ENCODE peak calls at places on chromosomes 13 and 19, in seven cellular contexts. One of them, this sample, is unnamed.

GRCh38 chr19:18461471-18461870 is 23.5 kb upstream of the ISYNA1 start:
- DNase-seq in left colon: no peak
- DNase-seq in activated gamma-delta T cell treated with anti-CD3 and anti-CD28 coated beads, Interleukin-2, amount 50 U/mL, for 16 hours: no peak
- DNase-seq in stimulated activated CD4-positive, alpha-beta T cell treated with anti-CD3 and anti-CD28 coated beads, TNF-alpha, amount 100 ng/mL, for 24 hours: no peak
- DNase-seq in HTR-8/SVneo: no peak
- DNase-seq in pancreas: peak
- DNase-seq in EH: no peak
- DNase-seq in this sample: no peak

GRCh38 chr13:108155185-108156106 is 59.9 kb downstream of the LIG4 start:
- DNase-seq in left colon: peak
- DNase-seq in EH: peak
- DNase-seq in HTR-8/SVneo: peak
- DNase-seq in activated gamma-delta T cell treated with anti-CD3 and anti-CD28 coated beads, Interleukin-2, amount 50 U/mL, for 16 hours: peak
- DNase-seq in pancreas: peak
- DNase-seq in stimulated activated CD4-positive, alpha-beta T cell treated with anti-CD3 and anti-CD28 coated beads, TNF-alpha, amount 100 ng/mL, for 24 hours: peak
- DNase-seq in this sample: peak

GRCh38 chr19:45780448-45781281 is 1.6 kb downstream of the DMPK start:
- DNase-seq in HTR-8/SVneo: no peak
- DNase-seq in pancreas: peak
- DNase-seq in EH: peak
- DNase-seq in activated gamma-delta T cell treated with anti-CD3 and anti-CD28 coated beads, Interleukin-2, amount 50 U/mL, for 16 hours: no peak
- DNase-seq in stimulated activated CD4-positive, alpha-beta T cell treated with anti-CD3 and anti-CD28 coated beads, TNF-alpha, amount 100 ng/mL, for 24 hours: no peak
- DNase-seq in left colon: no peak
- DNase-seq in this sample: no peak

GRCh38 chr13:28494861-28495585 is at the start of gene FLT1:
- DNase-seq in EH: peak
- DNase-seq in left colon: peak
- DNase-seq in activated gamma-delta T cell treated with anti-CD3 and anti-CD28 coated beads, Interleukin-2, amount 50 U/mL, for 16 hours: no peak
- DNase-seq in pancreas: peak
- DNase-seq in stimulated activated CD4-positive, alpha-beta T cell treated with anti-CD3 and anti-CD28 coated beads, TNF-alpha, amount 100 ng/mL, for 24 hours: no peak
- DNase-seq in HTR-8/SVneo: no peak
- DNase-seq in this sample: no peak

GRCh38 chr13:20654156-20654555 is 49.3 kb upstream of the IL17D start:
- DNase-seq in HTR-8/SVneo: no peak
- DNase-seq in stimulated activated CD4-positive, alpha-beta T cell treated with anti-CD3 and anti-CD28 coated beads, TNF-alpha, amount 100 ng/mL, for 24 hours: no peak
- DNase-seq in EH: peak
- DNase-seq in activated gamma-delta T cell treated with anti-CD3 and anti-CD28 coated beads, Interleukin-2, amount 50 U/mL, for 16 hours: no peak
- DNase-seq in left colon: no peak
- DNase-seq in pancreas: no peak
- DNase-seq in this sample: no peak

GRCh38 chr13:96984061-96984508 is 10.2 kb downstream of the OXGR1 start:
- DNase-seq in pancreas: peak
- DNase-seq in stimulated activated CD4-positive, alpha-beta T cell treated with anti-CD3 and anti-CD28 coated beads, TNF-alpha, amount 100 ng/mL, for 24 hours: no peak
- DNase-seq in activated gamma-delta T cell treated with anti-CD3 and anti-CD28 coated beads, Interleukin-2, amount 50 U/mL, for 16 hours: no peak
- DNase-seq in HTR-8/SVneo: no peak
- DNase-seq in left colon: peak
- DNase-seq in EH: no peak
- DNase-seq in this sample: no peak

GRCh38 chr19:1591421-1592022 is 1.1 kb downstream of the MBD3 start:
- DNase-seq in EH: peak
- DNase-seq in stimulated activated CD4-positive, alpha-beta T cell treated with anti-CD3 and anti-CD28 coated beads, TNF-alpha, amount 100 ng/mL, for 24 hours: no peak
- DNase-seq in pancreas: no peak
- DNase-seq in activated gamma-delta T cell treated with anti-CD3 and anti-CD28 coated beads, Interleukin-2, amount 50 U/mL, for 16 hours: no peak
- DNase-seq in HTR-8/SVneo: no peak
- DNase-seq in left colon: peak
- DNase-seq in this sample: no peak

GRCh38 chr19:58021541-58022282 is 12.1 kb upstream of the ZSCAN1 start:
- DNase-seq in activated gamma-delta T cell treated with anti-CD3 and anti-CD28 coated beads, Interleukin-2, amount 50 U/mL, for 16 hours: peak
- DNase-seq in pancreas: no peak
- DNase-seq in stimulated activated CD4-positive, alpha-beta T cell treated with anti-CD3 and anti-CD28 coated beads, TNF-alpha, amount 100 ng/mL, for 24 hours: no peak
- DNase-seq in HTR-8/SVneo: peak
- DNase-seq in left colon: peak
- DNase-seq in EH: peak
- DNase-seq in this sample: no peak

GRCh38 chr19:17775991-17776803 is 18.7 kb upstream of the B3GNT3 start:
- DNase-seq in pancreas: no peak
- DNase-seq in EH: no peak
- DNase-seq in activated gamma-delta T cell treated with anti-CD3 and anti-CD28 coated beads, Interleukin-2, amount 50 U/mL, for 16 hours: no peak
- DNase-seq in left colon: no peak
- DNase-seq in HTR-8/SVneo: no peak
- DNase-seq in stimulated activated CD4-positive, alpha-beta T cell treated with anti-CD3 and anti-CD28 coated beads, TNF-alpha, amount 100 ng/mL, for 24 hours: no peak
- DNase-seq in this sample: no peak

GRCh38 chr19:48362716-48363499 is 832 bp downstream of the TMEM143 start:
- DNase-seq in activated gamma-delta T cell treated with anti-CD3 and anti-CD28 coated beads, Interleukin-2, amount 50 U/mL, for 16 hours: peak
- DNase-seq in left colon: peak
- DNase-seq in pancreas: peak
- DNase-seq in EH: peak
- DNase-seq in stimulated activated CD4-positive, alpha-beta T cell treated with anti-CD3 and anti-CD28 coated beads, TNF-alpha, amount 100 ng/mL, for 24 hours: peak
- DNase-seq in HTR-8/SVneo: peak
- DNase-seq in this sample: peak

GRCh38 chr13:36706755-36707154 is 32.9 kb downstream of the SERTM1 start:
- DNase-seq in HTR-8/SVneo: no peak
- DNase-seq in stimulated activated CD4-positive, alpha-beta T cell treated with anti-CD3 and anti-CD28 coated beads, TNF-alpha, amount 100 ng/mL, for 24 hours: no peak
- DNase-seq in EH: peak
- DNase-seq in pancreas: no peak
- DNase-seq in activated gamma-delta T cell treated with anti-CD3 and anti-CD28 coated beads, Interleukin-2, amount 50 U/mL, for 16 hours: no peak
- DNase-seq in left colon: no peak
- DNase-seq in this sample: no peak

GRCh38 chr13:29496241-29496712 is 99.2 kb downstream of the SLC7A1 start:
- DNase-seq in activated gamma-delta T cell treated with anti-CD3 and anti-CD28 coated beads, Interleukin-2, amount 50 U/mL, for 16 hours: no peak
- DNase-seq in HTR-8/SVneo: no peak
- DNase-seq in stimulated activated CD4-positive, alpha-beta T cell treated with anti-CD3 and anti-CD28 coated beads, TNF-alpha, amount 100 ng/mL, for 24 hours: no peak
- DNase-seq in left colon: no peak
- DNase-seq in pancreas: peak
- DNase-seq in EH: no peak
- DNase-seq in this sample: no peak

GRCh38 chr13:101712026-101712348 is 259.5 kb downstream of the ITGBL1 start:
- DNase-seq in left colon: no peak
- DNase-seq in HTR-8/SVneo: no peak
- DNase-seq in activated gamma-delta T cell treated with anti-CD3 and anti-CD28 coated beads, Interleukin-2, amount 50 U/mL, for 16 hours: no peak
- DNase-seq in stimulated activated CD4-positive, alpha-beta T cell treated with anti-CD3 and anti-CD28 coated beads, TNF-alpha, amount 100 ng/mL, for 24 hours: no peak
- DNase-seq in pancreas: no peak
- DNase-seq in EH: no peak
- DNase-seq in this sample: no peak

GRCh38 chr13:63731896-63732295 is 2316.2 kb upstream of the PCDH20 start:
- DNase-seq in EH: no peak
- DNase-seq in HTR-8/SVneo: no peak
- DNase-seq in stimulated activated CD4-positive, alpha-beta T cell treated with anti-CD3 and anti-CD28 coated beads, TNF-alpha, amount 100 ng/mL, for 24 hours: no peak
- DNase-seq in pancreas: no peak
- DNase-seq in left colon: no peak
- DNase-seq in activated gamma-delta T cell treated with anti-CD3 and anti-CD28 coated beads, Interleukin-2, amount 50 U/mL, for 16 hours: no peak
- DNase-seq in this sample: no peak

GRCh38 chr19:47670736-47671135 is 42.5 kb upstream of the EHD2 start:
- DNase-seq in EH: no peak
- DNase-seq in left colon: no peak
- DNase-seq in activated gamma-delta T cell treated with anti-CD3 and anti-CD28 coated beads, Interleukin-2, amount 50 U/mL, for 16 hours: no peak
- DNase-seq in pancreas: no peak
- DNase-seq in stimulated activated CD4-positive, alpha-beta T cell treated with anti-CD3 and anti-CD28 coated beads, TNF-alpha, amount 100 ng/mL, for 24 hours: no peak
- DNase-seq in HTR-8/SVneo: no peak
- DNase-seq in this sample: no peak

GRCh38 chr13:72963762-72964161 is 95.0 kb upstream of the KLF5 start:
- DNase-seq in EH: no peak
- DNase-seq in left colon: no peak
- DNase-seq in HTR-8/SVneo: no peak
- DNase-seq in pancreas: no peak
- DNase-seq in stimulated activated CD4-positive, alpha-beta T cell treated with anti-CD3 and anti-CD28 coated beads, TNF-alpha, amount 100 ng/mL, for 24 hours: no peak
- DNase-seq in activated gamma-delta T cell treated with anti-CD3 and anti-CD28 coated beads, Interleukin-2, amount 50 U/mL, for 16 hours: no peak
- DNase-seq in this sample: no peak

GRCh38 chr13:79451500-79451962 is 29.4 kb upstream of the NDFIP2 start:
- DNase-seq in pancreas: no peak
- DNase-seq in HTR-8/SVneo: peak
- DNase-seq in stimulated activated CD4-positive, alpha-beta T cell treated with anti-CD3 and anti-CD28 coated beads, TNF-alpha, amount 100 ng/mL, for 24 hours: peak
- DNase-seq in activated gamma-delta T cell treated with anti-CD3 and anti-CD28 coated beads, Interleukin-2, amount 50 U/mL, for 16 hours: peak
- DNase-seq in EH: peak
- DNase-seq in left colon: no peak
- DNase-seq in this sample: peak

GRCh38 chr13:104571161-104571889 is 1505.1 kb upstream of the SLC10A2 start:
- DNase-seq in HTR-8/SVneo: peak
- DNase-seq in pancreas: peak
- DNase-seq in activated gamma-delta T cell treated with anti-CD3 and anti-CD28 coated beads, Interleukin-2, amount 50 U/mL, for 16 hours: no peak
- DNase-seq in left colon: peak
- DNase-seq in stimulated activated CD4-positive, alpha-beta T cell treated with anti-CD3 and anti-CD28 coated beads, TNF-alpha, amount 100 ng/mL, for 24 hours: no peak
- DNase-seq in EH: peak
- DNase-seq in this sample: peak

GRCh38 chr19:10952809-10953208 is 8.0 kb upstream of the SMARCA4 start:
- DNase-seq in left colon: peak
- DNase-seq in pancreas: no peak
- DNase-seq in stimulated activated CD4-positive, alpha-beta T cell treated with anti-CD3 and anti-CD28 coated beads, TNF-alpha, amount 100 ng/mL, for 24 hours: no peak
- DNase-seq in EH: no peak
- DNase-seq in activated gamma-delta T cell treated with anti-CD3 and anti-CD28 coated beads, Interleukin-2, amount 50 U/mL, for 16 hours: no peak
- DNase-seq in HTR-8/SVneo: no peak
- DNase-seq in this sample: no peak

GRCh38 chr19:10946964-10947657 is 13.7 kb upstream of the SMARCA4 start:
- DNase-seq in activated gamma-delta T cell treated with anti-CD3 and anti-CD28 coated beads, Interleukin-2, amount 50 U/mL, for 16 hours: no peak
- DNase-seq in HTR-8/SVneo: peak
- DNase-seq in left colon: no peak
- DNase-seq in stimulated activated CD4-positive, alpha-beta T cell treated with anti-CD3 and anti-CD28 coated beads, TNF-alpha, amount 100 ng/mL, for 24 hours: no peak
- DNase-seq in pancreas: no peak
- DNase-seq in EH: peak
- DNase-seq in this sample: no peak